ENCODE peak calls at places on chromosome 5, in four cellular contexts. D is GM12891, P is H1, Q is K562. X is an unnamed sample.

GRCh38 chr5:34415559-34416198 is 240.4 kb upstream of the RAI14 start:
- DNase-seq in D (no peak), P (no peak), Q (no peak), X (no peak)

GRCh38 chr5:177426566-177427210 is at the start of gene GRK6:
- DNase-seq in D (no peak), P (no peak), Q (peak), X (no peak)

GRCh38 chr5:3531320-3531986 is 64.2 kb upstream of the IRX1 start:
- DNase-seq in D (no peak), P (peak), Q (no peak), X (no peak)

GRCh38 chr5:124161286-124161685 is 585.2 kb downstream of the ZNF608 start:
- DNase-seq in D (no peak), P (no peak), Q (no peak), X (no peak)

GRCh38 chr5:14742427-14743010 is 78.0 kb downstream of the OTULIN start:
- DNase-seq in D (no peak), P (no peak), Q (no peak), X (no peak)

GRCh38 chr5:34684281-34684979 is 28.3 kb downstream of the RAI14 start:
- DNase-seq in D (no peak), P (no peak), Q (no peak), X (no peak)

GRCh38 chr5:140806834-140807775 is at the start of gene PCDHA4:
- DNase-seq in D (no peak), P (no peak), Q (peak), X (no peak)

GRCh38 chr5:32276173-32276853 is 36.4 kb downstream of the MTMR12 start:
- DNase-seq in D (no peak), P (peak), Q (no peak), X (no peak)

GRCh38 chr5:74546796-74547195 is 93.7 kb downstream of the ENC1 start:
- DNase-seq in D (no peak), P (no peak), Q (no peak), X (no peak)

GRCh38 chr5:133402781-133403180 is 209.6 kb downstream of the FSTL4 start:
- DNase-seq in D (no peak), P (no peak), Q (no peak), X (no peak)

GRCh38 chr5:133399247-133399891 is 213.0 kb downstream of the FSTL4 start:
- DNase-seq in D (no peak), P (no peak), Q (no peak), X (no peak)

GRCh38 chr5:133401731-133402347 is 210.5 kb downstream of the FSTL4 start:
- DNase-seq in D (no peak), P (no peak), Q (no peak), X (no peak)

GRCh38 chr5:133400120-133400519 is 212.2 kb downstream of the FSTL4 start:
- DNase-seq in D (no peak), P (no peak), Q (no peak), X (no peak)

GRCh38 chr5:133400831-133401351 is 211.4 kb downstream of the FSTL4 start:
- DNase-seq in D (no peak), P (no peak), Q (no peak), X (no peak)
- TF ChIP-seq POLR2AphosphoS5 in D (no peak), P (no peak), Q (no peak), X (no peak)

GRCh38 chr5:115542076-115542475 is 2.5 kb downstream of the FEM1C start:
- DNase-seq in D (no peak), P (no peak), Q (no peak), X (no peak)
- TF ChIP-seq TAF1 in D (no peak), P (no peak), Q (no peak), X (no peak)

DNA sequence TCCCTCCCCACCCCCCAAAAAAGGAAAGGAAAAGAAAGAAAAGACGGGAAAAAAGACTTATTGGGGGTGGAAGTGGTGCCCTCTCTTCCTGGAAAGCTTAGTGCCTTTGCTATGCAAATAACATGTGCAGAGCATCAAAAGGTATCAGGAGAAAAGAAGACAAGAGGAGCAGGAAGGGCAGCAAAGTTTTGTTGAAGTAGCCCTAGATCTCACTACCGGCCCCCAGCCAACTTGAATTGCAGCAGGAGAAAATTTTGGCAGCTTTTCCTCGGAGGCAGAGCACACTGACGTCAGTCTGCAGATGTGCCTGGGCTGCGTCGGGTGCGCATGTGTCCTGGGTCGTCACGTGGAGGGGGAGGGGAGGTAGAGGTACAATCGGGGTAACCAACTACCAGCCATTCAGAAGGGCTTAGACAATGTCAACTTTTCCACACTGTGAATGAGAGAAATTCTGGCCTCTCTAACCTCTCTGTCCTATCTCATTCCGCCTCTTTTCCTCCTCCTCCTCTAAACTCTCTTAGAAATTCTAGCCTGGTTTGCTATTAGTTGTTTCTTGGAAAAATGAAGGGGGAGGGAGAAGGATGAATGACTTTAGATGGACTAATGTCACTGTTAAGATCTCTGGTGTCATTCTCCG is at the start of gene ADAMTS6:
- DNase-seq in D (peak), P (no peak), Q (peak), X (peak)
- TF ChIP-seq POLR2A in D (peak), P (peak), Q (peak), X (peak)

DNA sequence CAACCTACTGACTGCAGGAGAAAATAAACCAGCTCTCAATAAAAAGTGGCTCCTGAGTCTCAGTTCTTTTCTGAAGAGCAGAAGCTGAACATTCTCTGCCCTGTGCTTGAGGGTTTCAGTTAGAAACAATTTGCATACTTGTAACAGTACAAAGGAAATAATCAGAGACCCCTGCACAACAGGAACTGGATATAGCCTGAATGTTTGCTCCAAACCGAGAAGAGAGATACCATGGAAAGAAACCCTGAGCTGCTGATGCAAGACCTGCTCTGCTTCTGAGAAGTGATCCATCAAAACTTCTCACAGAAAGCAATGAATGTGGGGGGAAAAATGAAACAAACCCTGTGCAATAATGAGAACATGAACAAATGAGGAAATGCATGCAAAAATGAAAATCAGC is 592.9 kb downstream of the SEMA5A start:
- DNase-seq in D (peak), P (no peak), Q (no peak), X (no peak)
- TF ChIP-seq POLR2AphosphoS5 in D (no peak), P (no peak), Q (no peak), X (no peak)

GRCh38 chr5:167912944-167913343 is 378.5 kb upstream of the WWC1 start:
- DNase-seq in D (no peak), P (no peak), Q (no peak), X (no peak)

GRCh38 chr5:167906209-167906853 is 385.1 kb upstream of the WWC1 start:
- DNase-seq in D (no peak), P (no peak), Q (no peak), X (no peak)

GRCh38 chr5:167903243-167903642 is 388.2 kb upstream of the WWC1 start:
- DNase-seq in D (no peak), P (no peak), Q (no peak), X (no peak)

DNA sequence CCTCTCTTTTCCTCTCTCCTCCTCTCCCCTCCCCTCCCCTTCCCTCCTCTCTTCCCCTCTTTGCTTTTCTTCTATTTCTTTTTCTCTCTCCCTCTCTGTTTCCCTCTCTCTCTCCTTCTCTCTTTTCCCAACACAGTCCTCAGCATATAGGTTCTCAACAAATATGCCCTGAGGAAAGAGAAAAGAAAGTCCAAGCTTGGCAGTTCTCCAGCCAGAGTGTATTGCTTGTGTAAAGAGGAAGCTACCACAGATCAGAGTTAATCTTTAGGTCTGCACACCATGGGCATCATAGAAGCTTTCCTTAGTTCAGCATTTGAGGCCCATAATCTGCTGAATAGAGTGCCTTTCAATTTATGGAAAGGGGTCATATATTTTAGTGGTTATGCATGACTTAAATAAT is 382.8 kb upstream of the WWC1 start:
- DNase-seq in D (no peak), P (no peak), Q (no peak), X (no peak)
- TF ChIP-seq TAF1 in D (no peak), P (no peak), Q (no peak), X (no peak)

X was measured in GM12892.